ENCODE peak calls at places on chromosomes 5 and 9, in four cellular contexts. K is GM12865, J is occipital lobe, Z is HEK293T. G is an unnamed sample.

GRCh38 chr9:70747335-70747734 is 332.9 kb upstream of the KLF9 start:
- DNase-seq in Z (peak; percentile 31), J (no peak), K (no peak), G (peak; percentile 44)

GRCh38 chr5:150320048-150320555 is 17.4 kb upstream of the ARSI start:
- DNase-seq in K (no peak), Z (no peak), J (peak; percentile 46), G (peak; percentile 76)

GRCh38 chr9:107172160-107172978 is 110.7 kb upstream of the RAD23B start:
- DNase-seq in J (peak; percentile 35), Z (peak; percentile 72), K (peak; percentile 87), G (peak; percentile 71)

GRCh38 chr5:149960272-149961185 is at the start of gene SLC26A2:
- DNase-seq in J (peak; percentile 99), Z (peak; percentile 95), K (peak; percentile 98), G (peak; percentile 97)

GRCh38 chr9:75889977-75890540 is 414 bp upstream of the PCSK5 start:
- DNase-seq in J (peak; percentile 18), Z (peak; percentile 25), K (no peak), G (peak; percentile 53)

GRCh38 chr5:166883016-166883415 is 1408.4 kb upstream of the WWC1 start:
- DNase-seq in Z (no peak), K (peak; percentile 0), J (no peak), G (peak; percentile 1)

GRCh38 chr5:171840701-171841522 is 55.3 kb downstream of the SMIM23 start:
- DNase-seq in J (no peak), K (no peak), Z (no peak), G (no peak)

GRCh38 chr5:172954277-172954676 is 4.9 kb upstream of the RPL26L1 start:
- DNase-seq in J (no peak), K (no peak), Z (no peak), G (no peak)

GRCh38 chr5:153513171-153513570 is 22.7 kb downstream of the GRIA1 start:
- DNase-seq in J (peak; percentile 68), Z (no peak), K (no peak), G (no peak)

GRCh38 chr9:38334234-38334633 is 58.3 kb upstream of the ALDH1B1 start:
- DNase-seq in Z (no peak), K (no peak), J (no peak), G (no peak)

GRCh38 chr9:110156416-110156815 is 51.5 kb downstream of the C9orf152 start:
- DNase-seq in K (no peak), J (no peak), Z (no peak), G (no peak)

GRCh38 chr5:573976-574375 is 38.2 kb upstream of the CEP72 start:
- DNase-seq in Z (no peak), J (no peak), K (no peak), G (no peak)

GRCh38 chr5:90962481-90962880 is 403.9 kb downstream of the ADGRV1 start:
- DNase-seq in J (no peak), K (no peak), Z (no peak), G (no peak)

GRCh38 chr5:137735531-137736284 is at the start of gene KLHL3:
- DNase-seq in Z (peak; percentile 23), J (peak; percentile 44), K (peak; percentile 45), G (no peak)

GRCh38 chr9:83639266-83639665 is 16.3 kb downstream of the IDNK start:
- DNase-seq in Z (no peak), K (no peak), J (no peak), G (no peak)

GRCh38 chr9:35374910-35375309 is 115.0 kb upstream of the RUSC2 start:
- DNase-seq in J (no peak), Z (no peak), K (no peak), G (no peak)

GRCh38 chr9:92276223-92277007 is 17.1 kb downstream of the IARS1 start:
- DNase-seq in Z (no peak), J (no peak), K (no peak), G (no peak)

GRCh38 chr5:59640411-59640810 is 253.1 kb downstream of the PDE4D start:
- DNase-seq in Z (no peak), J (no peak), K (no peak), G (no peak)

GRCh38 chr9:121895836-121896544 is 197.1 kb downstream of the TTLL11 start:
- DNase-seq in Z (no peak), J (peak; percentile 46), K (no peak), G (no peak)

GRCh38 chr5:128237504-128237903 is 153.9 kb downstream of the SLC12A2 start:
- DNase-seq in K (no peak), J (no peak), Z (peak; percentile 33), G (no peak)

GRCh38 chr5:140142802-140143201 is 17.1 kb downstream of the IGIP start:
- DNase-seq in J (no peak), Z (no peak), K (no peak), G (no peak)

GRCh38 chr5:173454764-173455598 is 126.8 kb upstream of the STC2 start:
- DNase-seq in K (peak; percentile 16), Z (no peak), J (no peak), G (peak; percentile 97)

GRCh38 chr5:157172408-157172807 is 6.3 kb upstream of the GARIN3 start:
- DNase-seq in K (peak; percentile 92), J (no peak), Z (no peak), G (no peak)

GRCh38 chr5:135215617-135215995 is 181.6 kb upstream of the PITX1 start:
- DNase-seq in K (no peak), Z (no peak), J (no peak), G (no peak)

GRCh38 chr5:111158105-111158744 is 66.0 kb upstream of the CAMK4 start:
- DNase-seq in Z (peak; percentile 66), J (peak; percentile 38), K (peak; percentile 89), G (peak; percentile 65)

GRCh38 chr5:101390317-101390908 is 487.3 kb upstream of the ST8SIA4 start:
- DNase-seq in Z (peak; percentile 36), J (no peak), K (peak; percentile 54), G (peak; percentile 74)

GRCh38 chr9:16030513-16031185 is 477.8 kb downstream of the CCDC171 start:
- DNase-seq in J (no peak), Z (no peak), K (peak; percentile 77), G (peak; percentile 79)

GRCh38 chr9:111232997-111233790 is 96.8 kb downstream of the OR2K2 start:
- DNase-seq in Z (no peak), K (no peak), J (no peak), G (no peak)